ENCODE peak calls at places on chromosomes 4 and X, in six cellular contexts. W is H1, Y is HCT116, F is K562, X is GM12878, P is HepG2. G is an unnamed sample.

GRCh38 chr4:102761478-102761790 is 666 bp upstream of the MANBA start:
- DNase-seq in P (peak), Y (no peak), W (no peak), F (no peak), X (no peak), G (no peak)

GRCh38 chrX:66728818-66729271 is 90.0 kb upstream of the EDA2R start:
- DNase-seq in F (peak), Y (no peak), X (no peak), P (peak), W (peak), G (peak)

GRCh38 chrX:153794897-153795816 is 689 bp downstream of the SSR4 start:
- DNase-seq in Y (no peak), F (no peak), W (no peak), X (no peak), P (no peak), G (no peak)

GRCh38 chrX:55451125-55451524 is 802 bp upstream of the MAGEH1 start:
- DNase-seq in X (no peak), Y (no peak), P (no peak), F (no peak), W (no peak), G (no peak)

GRCh38 chrX:69457756-69458155 is 46.4 kb upstream of the NALF2 start:
- DNase-seq in F (no peak), P (no peak), W (no peak), X (no peak), Y (no peak), G (peak)

GRCh38 chr4:24559889-24560288 is 24.5 kb downstream of the DHX15 start:
- DNase-seq in W (no peak), Y (no peak), P (no peak), F (no peak), X (no peak), G (no peak)

GRCh38 chrX:63283331-63283730 is 67.8 kb downstream of the SPIN4 start:
- DNase-seq in W (no peak), X (no peak), P (no peak), Y (no peak), F (no peak), G (no peak)

GRCh38 chr4:12304912-12305311 is 876.2 kb upstream of the HS3ST1 start:
- DNase-seq in X (no peak), W (no peak), F (no peak), Y (no peak), P (no peak), G (no peak)

GRCh38 chrX:19627533-19627932 is 112.2 kb upstream of the MAP3K15 start:
- DNase-seq in P (no peak), X (no peak), W (no peak), Y (no peak), F (no peak), G (no peak)

GRCh38 chr4:151537726-151538125 is 128.8 kb downstream of the FHIP1A start:
- DNase-seq in F (no peak), W (no peak), P (no peak), X (no peak), Y (no peak), G (no peak)

GRCh38 chr4:124111922-124112321 is 600.6 kb downstream of the ANKRD50 start:
- DNase-seq in P (peak), X (no peak), Y (peak), F (peak), W (no peak), G (peak)

GRCh38 chr4:74884282-74884681 is 48.6 kb upstream of the PARM1 start:
- DNase-seq in Y (no peak), F (no peak), P (peak), X (no peak), W (no peak), G (no peak)

GRCh38 chr4:151107063-151107462 is 7.6 kb downstream of the RPS3A start:
- DNase-seq in F (no peak), Y (no peak), P (no peak), X (no peak), W (no peak), G (no peak)

GRCh38 chrX:13750204-13750603 is 15.7 kb downstream of the OFD1 start:
- DNase-seq in Y (peak), W (no peak), F (peak), P (peak), X (no peak), G (no peak)

GRCh38 chr4:39609454-39609911 is 29.2 kb downstream of the SMIM14 start:
- DNase-seq in F (no peak), X (peak), Y (no peak), W (no peak), P (peak), G (no peak)

GRCh38 chrX:112664928-112665327 is 14.8 kb downstream of the LHFPL1 start:
- DNase-seq in W (no peak), Y (no peak), F (no peak), P (no peak), X (no peak), G (no peak)

GRCh38 chr4:34202154-34202553 is 2042.2 kb downstream of the ARAP2 start:
- DNase-seq in W (no peak), X (no peak), F (no peak), P (no peak), Y (no peak), G (no peak)

GRCh38 chr4:147582386-147583077 is 34.7 kb upstream of the TMEM184C start:
- DNase-seq in F (no peak), Y (no peak), P (no peak), X (no peak), W (no peak), G (no peak)

GRCh38 chrX:55867254-55867653 is 149.7 kb downstream of the RRAGB start:
- DNase-seq in P (no peak), Y (no peak), W (no peak), X (peak), F (no peak), G (no peak)

GRCh38 chr4:41644288-41644914 is 104.1 kb downstream of the PHOX2B start:
- DNase-seq in X (no peak), Y (no peak), F (peak), P (peak), W (peak), G (peak)

GRCh38 chrX:37320541-37321203 is 28.5 kb upstream of the PRRG1 start:
- DNase-seq in P (peak), X (no peak), F (no peak), W (no peak), Y (no peak), G (no peak)

GRCh38 chr4:184713887-184714286 is 20.0 kb downstream of the CENPU start:
- DNase-seq in X (no peak), W (no peak), Y (no peak), P (no peak), F (no peak), G (no peak)

GRCh38 chr4:17688011-17688441 is 73.6 kb downstream of the MED28 start:
- DNase-seq in P (no peak), F (no peak), W (no peak), X (no peak), Y (no peak), G (no peak)

GRCh38 chr4:100278567-100278966 is 88.3 kb upstream of the DDIT4L start:
- DNase-seq in W (no peak), X (no peak), Y (no peak), F (no peak), P (no peak), G (no peak)

GRCh38 chr4:26787461-26788340 is 72.9 kb upstream of the STIM2 start:
- DNase-seq in P (peak), F (peak), X (no peak), Y (peak), W (peak), G (peak)

GRCh38 chr4:99723555-99724450 is 66.2 kb upstream of the C4orf54 start:
- DNase-seq in X (no peak), F (peak), P (peak), Y (peak), W (no peak), G (no peak)

GRCh38 chr4:2296621-2297601 is 35.0 kb upstream of the MXD4 start:
- DNase-seq in P (no peak), F (no peak), W (peak), Y (no peak), X (no peak), G (no peak)

GRCh38 chr4:83535520-83535944 is 376 bp upstream of the GPAT3 start:
- DNase-seq in W (peak), X (no peak), P (peak), F (no peak), Y (peak), G (no peak)

GRCh38 chr4:158993895-158994294 is 109.0 kb upstream of the RAPGEF2 start:
- DNase-seq in W (no peak), X (no peak), F (no peak), P (no peak), Y (no peak), G (no peak)

GRCh38 chrX:36909584-36909983 is 98.6 kb upstream of the FAM47C start:
- DNase-seq in W (no peak), P (peak), X (no peak), Y (no peak), F (no peak), G (no peak)

GRCh38 chrX:95675794-95676193 is 1008.8 kb upstream of the DIAPH2 start:
- DNase-seq in X (no peak), P (no peak), Y (no peak), W (no peak), F (no peak), G (no peak)

GRCh38 chr4:182478475-182478874 is 235.3 kb downstream of the TENM3 start:
- DNase-seq in W (no peak), F (peak), Y (peak), X (no peak), P (peak), G (no peak)

GRCh38 chrX:133654801-133655200 is 239.5 kb upstream of the GPC4 start:
- DNase-seq in F (no peak), P (no peak), X (no peak), Y (no peak), W (no peak), G (no peak)

GRCh38 chrX:150848914-150849365 is 49.5 kb downstream of the CD99L2 start:
- DNase-seq in W (no peak), X (no peak), P (peak), F (peak), Y (no peak), G (no peak)

GRCh38 chrX:17459008-17459407 is 84.0 kb downstream of the NHS start:
- DNase-seq in W (no peak), P (no peak), F (no peak), X (no peak), Y (no peak), G (no peak)

GRCh38 chr4:38950159-38950558 is 82.0 kb downstream of the TMEM156 start:
- DNase-seq in X (no peak), P (no peak), Y (no peak), W (no peak), F (no peak), G (no peak)

GRCh38 chr4:152591361-152591760 is 55.5 kb upstream of the FBXW7 start:
- DNase-seq in Y (no peak), X (no peak), P (no peak), W (peak), F (no peak), G (no peak)
- H3K4me3 ChIP-seq in Y (no peak), X (no peak), P (no peak), W (peak), F (no peak), G (no peak)

GRCh38 chr4:6226506-6226905 is 26.2 kb upstream of the JAKMIP1 start:
- DNase-seq in W (no peak), X (no peak), F (no peak), Y (no peak), P (no peak), G (no peak)

GRCh38 chr4:6229095-6229494 is 28.7 kb upstream of the JAKMIP1 start:
- DNase-seq in F (no peak), X (no peak), Y (no peak), W (no peak), P (no peak), G (no peak)

GRCh38 chr4:6225469-6225868 is 25.1 kb upstream of the JAKMIP1 start:
- DNase-seq in X (no peak), P (no peak), F (peak), Y (no peak), W (peak), G (peak)

GRCh38 chr4:6228158-6229067 is 28.1 kb upstream of the JAKMIP1 start:
- DNase-seq in Y (no peak), P (no peak), F (peak), W (peak), X (no peak), G (no peak)

GRCh38 chr4:6227412-6228157 is 27.2 kb upstream of the JAKMIP1 start:
- DNase-seq in F (no peak), X (no peak), W (peak), P (no peak), Y (no peak), G (no peak)
- TF ChIP-seq YY1 in F (no peak), X (no peak), W (no peak), P (no peak), Y (no peak), G (no peak)

GRCh38 chrX:131821945-131822622 is 201.0 kb upstream of the STK26 start:
- DNase-seq in F (no peak), W (no peak), X (peak), Y (no peak), P (no peak), G (no peak)

GRCh38 chrX:131812847-131813825 is 210.0 kb upstream of the STK26 start:
- DNase-seq in P (no peak), W (no peak), X (peak), F (peak), Y (no peak), G (no peak)

GRCh38 chrX:131816551-131817136 is 206.5 kb upstream of the STK26 start:
- DNase-seq in W (no peak), P (no peak), X (peak), F (no peak), Y (no peak), G (no peak)

DNA sequence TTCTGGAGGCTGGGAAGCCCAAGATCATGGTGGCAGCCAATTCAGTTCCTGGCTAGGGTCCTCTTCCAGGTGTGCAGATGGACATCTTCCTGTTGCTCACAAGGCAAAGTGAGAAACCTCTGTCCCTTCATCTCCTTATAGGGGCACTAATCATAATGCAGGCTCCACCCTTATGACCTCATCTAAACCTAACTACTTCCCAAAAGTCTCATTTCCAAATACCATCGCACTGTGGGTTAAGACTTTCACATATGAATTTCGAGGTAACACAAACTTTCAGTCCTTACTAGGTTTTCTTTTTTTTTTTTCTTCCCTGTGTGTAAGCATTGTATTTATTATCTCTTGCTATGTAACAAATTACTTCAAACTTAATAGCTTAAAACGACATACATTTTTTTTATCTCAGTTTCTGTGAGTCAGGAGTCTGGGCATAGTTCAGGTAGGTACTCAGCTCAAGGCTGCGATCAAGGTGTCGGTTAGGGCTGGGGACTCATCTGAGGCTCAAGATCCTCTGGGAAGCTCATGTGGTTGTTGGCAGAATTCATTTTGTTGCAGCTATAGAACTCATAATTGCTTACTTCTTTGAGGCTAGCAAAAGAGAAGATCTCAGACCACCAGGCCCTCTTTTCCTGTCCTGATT is 204.7 kb upstream of the STK26 start:
- DNase-seq in Y (no peak), P (no peak), F (no peak), W (no peak), X (no peak), G (no peak)
- TF ChIP-seq ZNF274 in Y (no peak), P (no peak), F (no peak), W (no peak), X (no peak), G (no peak)

GRCh38 chr4:56655209-56655626 is 25.9 kb downstream of the HOPX start:
- DNase-seq in P (no peak), F (no peak), Y (no peak), W (no peak), X (no peak), G (no peak)
- H3K4me3 ChIP-seq in P (no peak), F (no peak), Y (no peak), W (peak), X (no peak), G (peak)

GRCh38 chrX:31443654-31444053 is 371.8 kb upstream of the FTHL17 start:
- DNase-seq in X (no peak), Y (no peak), P (no peak), W (no peak), F (no peak), G (no peak)
- TF ChIP-seq YY1 in X (no peak), Y (no peak), P (no peak), W (no peak), F (no peak), G (no peak)

DNA sequence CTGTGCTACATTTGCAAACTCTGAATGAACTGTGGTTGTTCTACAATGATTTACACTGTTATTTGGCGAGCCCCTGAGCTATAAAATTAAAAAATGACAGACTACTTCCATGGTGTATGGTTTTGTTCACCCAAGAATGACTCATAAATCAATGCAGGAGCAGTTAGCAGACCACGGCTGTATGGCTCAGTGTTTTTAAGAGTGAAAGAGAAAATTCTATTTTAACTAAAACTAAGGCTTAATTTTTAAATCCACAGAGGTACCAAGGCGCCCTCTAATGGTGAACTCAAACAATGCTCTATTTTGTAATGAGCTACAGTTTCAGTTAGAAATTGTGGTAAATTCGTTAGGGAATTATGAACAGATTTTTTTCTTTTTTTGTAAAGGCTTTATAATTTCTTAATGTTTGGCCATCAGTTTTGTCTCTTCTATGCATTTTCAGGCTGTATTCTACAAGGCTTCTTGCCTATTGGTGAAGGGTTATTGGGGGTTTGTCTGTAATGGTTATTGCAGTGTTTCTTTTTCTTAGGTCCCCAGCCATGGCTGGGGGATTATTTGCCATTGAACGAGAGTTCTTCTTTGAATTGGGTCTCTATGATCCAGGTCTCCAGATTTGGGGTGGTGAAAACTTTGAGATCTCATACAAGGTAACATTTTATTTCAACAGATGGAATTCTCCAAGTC is 32.5 kb downstream of the HMGB2 start:
- DNase-seq in X (no peak), Y (peak), F (peak), W (no peak), P (no peak), G (no peak)
- TF ChIP-seq ZNF274 in X (no peak), Y (no peak), F (no peak), W (no peak), P (no peak), G (no peak)

GRCh38 chrX:72468607-72469006 is 104.0 kb downstream of the HDAC8 start:
- DNase-seq in P (no peak), Y (no peak), W (no peak), X (no peak), F (no peak), G (no peak)
- H3K4me3 ChIP-seq in P (no peak), Y (no peak), W (no peak), X (no peak), F (no peak), G (no peak)

GRCh38 chrX:3145716-3146115 is 104.4 kb downstream of the ARSF start:
- DNase-seq in W (no peak), X (no peak), P (no peak), F (no peak), Y (no peak), G (peak)
- TF ChIP-seq YY1 in W (no peak), X (no peak), P (no peak), F (no peak), Y (no peak), G (no peak)

DNA sequence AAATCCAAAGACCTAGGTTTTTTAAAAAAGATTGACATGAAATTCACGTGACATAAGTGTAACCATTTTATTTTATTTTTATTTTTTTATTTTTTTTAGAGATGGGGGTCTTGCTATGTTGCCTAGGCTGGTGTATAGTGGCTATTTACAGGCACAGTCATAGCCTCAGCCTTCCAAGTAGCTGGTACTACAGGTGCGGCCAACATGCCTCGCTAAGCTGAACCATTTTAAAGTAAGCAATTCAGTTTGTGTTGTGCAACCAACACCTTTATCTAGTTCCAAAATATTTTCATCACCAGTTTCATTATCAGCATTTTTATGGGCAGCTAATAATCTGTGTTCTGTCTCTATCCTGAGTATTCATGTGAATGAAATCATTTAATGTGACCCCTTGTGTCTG is 107.5 kb upstream of the ENPEP start:
- DNase-seq in P (no peak), Y (no peak), F (no peak), X (no peak), W (no peak), G (no peak)
- TF ChIP-seq ZNF274 in P (no peak), Y (no peak), F (no peak), X (no peak), W (no peak), G (no peak)

DNA sequence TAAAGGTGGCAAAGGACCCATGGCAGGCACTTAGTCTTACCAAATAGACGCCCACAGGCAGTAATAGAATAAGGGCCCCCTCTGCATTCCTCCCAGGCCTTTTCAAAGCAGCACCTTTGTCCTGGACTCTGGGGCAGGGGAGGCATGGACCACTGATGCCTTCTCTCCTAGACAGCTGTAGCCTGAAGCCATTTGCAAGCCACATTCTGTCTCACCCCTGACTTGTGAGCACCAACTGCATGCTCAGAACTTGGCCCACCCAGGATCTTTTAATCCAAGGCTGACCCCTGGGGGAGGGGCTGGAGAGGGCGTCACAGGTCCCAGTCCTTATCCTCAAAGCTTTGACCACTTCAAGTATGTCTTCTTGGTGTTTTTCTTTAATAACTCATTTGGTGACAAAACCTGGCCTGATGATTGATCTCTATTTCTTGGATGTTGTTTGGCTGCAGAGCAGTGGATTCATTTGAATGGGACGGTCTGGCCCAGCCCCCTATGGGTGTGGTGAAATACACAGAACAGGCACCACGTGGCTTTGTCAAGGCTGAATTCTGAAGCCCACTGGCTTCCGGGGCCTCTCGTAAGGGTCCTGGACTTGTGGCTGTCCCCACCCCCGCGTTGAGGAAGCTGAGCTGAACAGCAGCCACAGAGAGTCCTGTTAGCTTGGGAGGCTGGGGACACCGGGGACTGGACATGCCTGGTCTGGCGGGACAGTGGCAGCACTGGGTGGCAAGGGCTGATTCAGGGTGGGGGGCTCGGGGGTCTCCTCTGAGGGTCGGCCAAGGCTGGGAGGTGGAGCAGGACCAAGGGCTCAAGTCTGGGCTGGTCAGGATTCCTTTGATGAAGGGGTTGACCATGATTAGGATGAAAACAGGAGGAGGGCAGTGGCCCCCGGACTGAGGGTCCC is 36.6 kb downstream of the ADRA2C start:
- DNase-seq in Y (no peak), X (no peak), F (no peak), W (no peak), P (peak), G (no peak)
- H3K4me3 ChIP-seq in Y (no peak), X (no peak), F (no peak), W (no peak), P (no peak), G (no peak)